ENCODE peak calls at places on chromosomes 4 and X, in ten cellular contexts. W is PC-3; I is MM.1S; Y is psoas muscle; A is CD8-positive, alpha-beta memory T cell; Q is lower lobe of right lung; M is H9; F is fibroblast of lung; O is stomach; Z is left lung. H is an unnamed sample. For H3K9me3 and H3K4me1, the result is how much of the 10 kb centered on the place peaks cover.

GRCh38 chrX:20265726-20266681 is 705 bp downstream of the RPS6KA3 start:
- DNase-seq in W (peak), I (peak), Y (peak), A (peak), Q (peak), M (peak), F (peak), O (no peak), Z (peak), H (peak)

GRCh38 chr4:124710911-124711310 is 1.6 kb downstream of the ANKRD50 start:
- DNase-seq in W (no peak), I (no peak), Y (no peak), A (no peak), Q (no peak), M (no peak), F (peak), O (peak), Z (no peak), H (no peak)

GRCh38 chr4:83114576-83114975 is at the start of gene PLAC8:
- DNase-seq in W (peak), I (peak), Y (no peak), A (peak), Q (no peak), M (no peak), F (peak), O (peak), Z (no peak), H (no peak)

GRCh38 chr4:38531126-38531737 is 132.8 kb upstream of the KLF3 start:
- DNase-seq in W (no peak), I (peak), Y (no peak), A (no peak), Q (no peak), M (no peak), F (peak), O (no peak), Z (no peak), H (no peak)

GRCh38 chr4:121655320-121656268 is 41.2 kb downstream of the ANXA5 start:
- DNase-seq in W (no peak), I (no peak), Y (no peak), A (no peak), Q (no peak), M (no peak), F (peak), O (no peak), Z (no peak), H (no peak)

GRCh38 chrX:83829874-83830273 is 31.1 kb upstream of the CYLC1 start:
- DNase-seq in W (no peak), I (no peak), Y (no peak), A (no peak), Q (no peak), M (no peak), F (no peak), O (no peak), Z (no peak), H (no peak)

GRCh38 chr4:111854494-111855087 is 290.7 kb upstream of the FAM241A start:
- DNase-seq in W (peak), I (peak), Y (no peak), A (no peak), Q (no peak), M (no peak), F (peak), O (no peak), Z (no peak), H (no peak)

GRCh38 chr4:141797966-141798365 is 161.6 kb downstream of the IL15 start:
- DNase-seq in W (peak), I (no peak), Y (no peak), A (no peak), Q (no peak), M (no peak), F (peak), O (no peak), Z (no peak), H (no peak)

GRCh38 chr4:42416017-42416416 is 18.7 kb downstream of the SHISA3 start:
- DNase-seq in W (no peak), I (no peak), Y (no peak), A (no peak), Q (no peak), M (no peak), F (no peak), O (no peak), Z (no peak), H (no peak)

GRCh38 chr4:72970756-72971155 is 98.8 kb downstream of the COX18 start:
- DNase-seq in W (no peak), I (no peak), Y (no peak), A (no peak), Q (no peak), M (no peak), F (peak), O (no peak), Z (no peak), H (no peak)

GRCh38 chr4:100189820-100190642 is at the start of gene DDIT4L:
- DNase-seq in W (no peak), I (no peak), Y (peak), A (no peak), Q (peak), M (peak), F (peak), O (peak), Z (no peak), H (peak)

GRCh38 chr4:141905751-141906150 is 269.4 kb downstream of the IL15 start:
- DNase-seq in W (peak), I (no peak), Y (no peak), A (no peak), Q (no peak), M (no peak), F (peak), O (no peak), Z (no peak), H (no peak)

GRCh38 chrX:20352935-20353336 is 86.2 kb upstream of the RPS6KA3 start:
- DNase-seq in W (no peak), I (no peak), Y (no peak), A (no peak), Q (no peak), M (no peak), F (no peak), O (no peak), Z (no peak), H (no peak)

GRCh38 chr4:152304220-152304619 is 231.7 kb downstream of the FBXW7 start:
- DNase-seq in W (peak), I (no peak), Y (no peak), A (no peak), Q (no peak), M (no peak), F (peak), O (no peak), Z (no peak), H (no peak)

GRCh38 chrX:130186645-130187044 is 14.9 kb downstream of the RAB33A start:
- DNase-seq in W (no peak), I (no peak), Y (no peak), A (no peak), Q (no peak), M (no peak), F (no peak), O (no peak), Z (no peak), H (no peak)

GRCh38 chr4:137543650-137544049 is 11.4 kb upstream of the PCDH18 start:
- DNase-seq in W (no peak), I (no peak), Y (no peak), A (no peak), Q (no peak), M (no peak), F (no peak), O (no peak), Z (no peak), H (no peak)

GRCh38 chr4:80306255-80306654 is 29.3 kb upstream of the CFAP299 start:
- DNase-seq in W (peak), I (no peak), Y (no peak), A (no peak), Q (no peak), M (no peak), F (peak), O (no peak), Z (no peak), H (no peak)

GRCh38 chrX:115266300-115266699 is 23.2 kb upstream of the LUZP4 start:
- DNase-seq in W (no peak), I (no peak), Y (no peak), A (no peak), Q (no peak), M (no peak), F (peak), O (no peak), Z (no peak), H (no peak)

GRCh38 chr4:56723201-56723605 is 42.1 kb upstream of the HOPX start:
- DNase-seq in W (peak), I (no peak), Y (no peak), A (no peak), Q (no peak), M (no peak), F (no peak), O (no peak), Z (no peak), H (no peak)

GRCh38 chr4:44150091-44150576 is 298.5 kb downstream of the KCTD8 start:
- DNase-seq in W (peak), I (no peak), Y (no peak), A (no peak), Q (no peak), M (no peak), F (peak), O (no peak), Z (no peak), H (no peak)

DNA sequence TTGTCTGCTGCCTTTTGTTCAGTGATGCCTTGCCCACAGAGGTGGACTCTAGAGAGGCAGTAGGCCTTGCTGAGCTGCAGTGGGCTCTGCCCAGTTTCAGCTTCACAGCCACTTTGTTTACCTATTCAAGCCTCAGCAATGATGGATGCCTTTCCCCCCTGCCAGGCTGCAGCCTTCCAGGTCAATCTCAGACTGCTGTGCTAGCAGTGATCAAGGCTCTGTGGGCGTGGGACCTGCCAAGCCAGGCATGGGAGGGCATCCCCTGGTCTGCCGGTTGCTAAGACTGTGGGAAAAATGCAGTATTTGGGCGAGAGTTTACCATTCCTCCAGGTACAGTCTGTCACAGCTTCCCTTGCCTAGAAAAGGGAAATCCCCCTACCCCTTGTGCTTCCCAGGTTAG is 175.2 kb upstream of the PBDC1 start:
- DNase-seq in W (no peak), I (no peak), Y (no peak), A (no peak), Q (no peak), M (no peak), F (no peak), O (no peak), Z (no peak), H (no peak)
- H3K9me3 ChIP-seq in W (under half), I (under half), Y (under half), A (under half), Q (under half), M (under half), F (under half), O (under half), Z (under half), H (under half)

DNA sequence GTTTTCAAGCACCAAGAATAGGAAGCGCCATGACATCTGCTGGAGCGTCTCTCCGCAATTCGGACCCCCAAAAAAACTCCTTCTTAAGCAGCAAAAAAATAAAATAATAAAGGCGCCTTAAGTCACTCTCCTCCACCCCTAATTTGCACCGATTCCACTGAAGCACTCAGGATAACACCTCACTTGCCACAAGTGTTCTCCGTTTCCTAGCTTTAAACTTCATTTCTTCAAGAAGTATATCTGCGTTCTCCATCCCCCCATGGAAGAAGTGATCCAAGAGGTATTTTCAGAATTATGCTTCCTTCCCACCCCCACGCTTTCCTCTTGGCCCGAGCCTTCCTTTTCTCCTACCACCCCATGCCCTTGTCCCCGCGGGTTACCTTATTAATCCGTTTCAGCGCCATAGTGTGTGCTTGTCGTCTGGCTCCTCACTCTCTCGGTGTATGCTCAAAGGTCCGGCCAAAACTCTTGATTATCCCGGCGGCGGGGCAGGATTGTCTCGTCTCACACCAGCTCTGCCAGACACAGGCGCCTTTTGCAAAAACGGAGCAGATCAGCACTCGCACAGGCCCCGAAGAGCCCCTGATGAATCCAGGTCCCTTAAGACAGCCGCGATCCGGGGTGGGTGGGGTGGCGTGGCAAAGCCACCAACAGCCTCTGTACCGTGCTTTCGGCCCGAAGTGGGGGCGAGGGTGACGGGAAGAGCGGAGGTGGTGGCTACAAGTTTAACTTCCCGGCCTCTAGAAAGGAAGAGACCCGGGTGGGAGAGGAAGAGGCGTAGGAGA is 1.1 kb downstream of the UBE2D3 start:
- DNase-seq in W (no peak), I (no peak), Y (no peak), A (no peak), Q (no peak), M (no peak), F (no peak), O (no peak), Z (no peak), H (no peak)
- H3K4me1 ChIP-seq in W (under half), I (under half), Y (under half), A (under half), Q (under half), M (under half), F (under half), O (under half), Z (half or more), H (under half)

GRCh38 chr4:71878388-71878787 is 94.5 kb upstream of the GC start:
- DNase-seq in W (no peak), I (no peak), Y (no peak), A (no peak), Q (no peak), M (no peak), F (no peak), O (no peak), Z (no peak), H (no peak)
- H3K9me3 ChIP-seq in W (under half), I (under half), Y (under half), A (under half), Q (under half), M (under half), F (under half), O (under half), Z (under half), H (under half)

GRCh38 chr4:40294339-40294738 is 40.8 kb upstream of the CHRNA9 start:
- DNase-seq in W (no peak), I (no peak), Y (no peak), A (no peak), Q (no peak), M (no peak), F (no peak), O (no peak), Z (no peak), H (no peak)

GRCh38 chr4:40292313-40292759 is 42.8 kb upstream of the CHRNA9 start:
- DNase-seq in W (peak), I (no peak), Y (no peak), A (no peak), Q (no peak), M (no peak), F (peak), O (no peak), Z (no peak), H (no peak)

GRCh38 chr4:40299704-40300336 is 35.3 kb upstream of the CHRNA9 start:
- DNase-seq in W (peak), I (no peak), Y (no peak), A (no peak), Q (no peak), M (no peak), F (no peak), O (peak), Z (no peak), H (no peak)

GRCh38 chr4:40299126-40299525 is 36.0 kb upstream of the CHRNA9 start:
- DNase-seq in W (no peak), I (no peak), Y (no peak), A (no peak), Q (no peak), M (no peak), F (no peak), O (no peak), Z (no peak), H (no peak)

DNA sequence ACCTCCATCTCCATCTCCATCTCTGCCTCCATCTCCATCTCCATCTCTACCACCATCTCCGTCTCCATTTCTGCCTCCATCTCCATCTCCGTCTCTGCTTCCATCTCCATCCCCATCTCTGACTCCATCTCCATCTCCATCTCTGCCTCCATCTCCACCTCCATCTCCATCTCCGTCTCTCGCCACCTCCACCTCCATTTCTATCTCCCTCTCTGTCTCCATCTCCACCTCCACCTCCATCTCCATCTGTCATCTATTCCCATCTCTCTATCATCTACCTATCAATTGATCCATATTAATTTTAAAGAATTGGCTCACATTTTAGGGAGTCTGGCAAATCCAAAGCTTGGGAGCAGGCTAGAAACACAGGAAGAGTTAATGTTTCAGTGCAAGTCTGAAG is 39.6 kb upstream of the CHRNA9 start:
- DNase-seq in W (no peak), I (no peak), Y (no peak), A (no peak), Q (no peak), M (no peak), F (no peak), O (no peak), Z (no peak), H (no peak)
- H3K4me1 ChIP-seq in W (under half), I (under half), Y (under half), A (under half), Q (under half), M (under half), F (under half), O (under half), Z (under half), H (under half)

GRCh38 chr4:14345356-14345775 is 656.9 kb upstream of the CPEB2 start:
- DNase-seq in W (peak), I (peak), Y (no peak), A (no peak), Q (no peak), M (no peak), F (peak), O (no peak), Z (no peak), H (no peak)

GRCh38 chr4:14348506-14348905 is 653.8 kb upstream of the CPEB2 start:
- DNase-seq in W (peak), I (no peak), Y (no peak), A (no peak), Q (no peak), M (no peak), F (peak), O (no peak), Z (no peak), H (no peak)
- H3K9me3 ChIP-seq in W (under half), I (under half), Y (under half), A (under half), Q (under half), M (under half), F (under half), O (under half), Z (under half), H (under half)

GRCh38 chrX:49225858-49226257 is 7.3 kb downstream of the CACNA1F start:
- DNase-seq in W (no peak), I (no peak), Y (no peak), A (no peak), Q (no peak), M (no peak), F (no peak), O (no peak), Z (no peak), H (no peak)
- H3K4me1 ChIP-seq in W (under half), I (under half), Y (under half), A (under half), Q (under half), M (under half), F (under half), O (under half), Z (under half), H (under half)

GRCh38 chr4:1252928-1253492 is 4.1 kb upstream of the CTBP1 start:
- DNase-seq in W (no peak), I (no peak), Y (no peak), A (no peak), Q (no peak), M (no peak), F (no peak), O (no peak), Z (no peak), H (no peak)

GRCh38 chr4:1250527-1250812 is 1.5 kb upstream of the CTBP1 start:
- DNase-seq in W (no peak), I (no peak), Y (no peak), A (no peak), Q (no peak), M (no peak), F (no peak), O (no peak), Z (no peak), H (peak)

GRCh38 chr4:1250921-1251772 is 2.2 kb upstream of the CTBP1 start:
- DNase-seq in W (no peak), I (no peak), Y (peak), A (no peak), Q (peak), M (no peak), F (no peak), O (no peak), Z (no peak), H (no peak)

GRCh38 chr4:1249731-1250526 is 999 bp upstream of the CTBP1 start:
- DNase-seq in W (peak), I (peak), Y (peak), A (peak), Q (peak), M (peak), F (peak), O (no peak), Z (peak), H (peak)

DNA sequence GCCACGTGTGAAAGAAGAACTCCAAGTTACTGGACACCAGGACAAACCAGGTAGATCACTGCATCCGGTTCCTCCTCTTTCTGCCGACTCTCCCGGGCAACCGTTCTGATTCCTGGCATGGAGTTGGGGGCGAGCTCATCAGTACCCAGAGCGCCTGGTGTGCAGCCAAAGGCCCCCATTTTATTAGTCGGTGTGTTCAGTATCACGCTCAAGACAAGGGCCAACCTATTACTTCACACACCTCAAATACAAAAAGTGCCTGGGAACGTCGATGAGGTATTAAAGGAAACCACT is 2.8 kb upstream of the CTBP1 start:
- DNase-seq in W (no peak), I (no peak), Y (peak), A (no peak), Q (no peak), M (no peak), F (no peak), O (no peak), Z (no peak), H (no peak)
- H3K9me3 ChIP-seq in W (under half), I (under half), Y (under half), A (under half), Q (under half), M (under half), F (under half), O (under half), Z (under half), H (under half)

GRCh38 chrX:17679820-17680219 is 57.5 kb upstream of the SCML1 start:
- DNase-seq in W (no peak), I (no peak), Y (no peak), A (no peak), Q (no peak), M (no peak), F (no peak), O (no peak), Z (no peak), H (no peak)
- H3K4me1 ChIP-seq in W (under half), I (under half), Y (under half), A (under half), Q (under half), M (under half), F (under half), O (under half), Z (under half), H (under half)

DNA sequence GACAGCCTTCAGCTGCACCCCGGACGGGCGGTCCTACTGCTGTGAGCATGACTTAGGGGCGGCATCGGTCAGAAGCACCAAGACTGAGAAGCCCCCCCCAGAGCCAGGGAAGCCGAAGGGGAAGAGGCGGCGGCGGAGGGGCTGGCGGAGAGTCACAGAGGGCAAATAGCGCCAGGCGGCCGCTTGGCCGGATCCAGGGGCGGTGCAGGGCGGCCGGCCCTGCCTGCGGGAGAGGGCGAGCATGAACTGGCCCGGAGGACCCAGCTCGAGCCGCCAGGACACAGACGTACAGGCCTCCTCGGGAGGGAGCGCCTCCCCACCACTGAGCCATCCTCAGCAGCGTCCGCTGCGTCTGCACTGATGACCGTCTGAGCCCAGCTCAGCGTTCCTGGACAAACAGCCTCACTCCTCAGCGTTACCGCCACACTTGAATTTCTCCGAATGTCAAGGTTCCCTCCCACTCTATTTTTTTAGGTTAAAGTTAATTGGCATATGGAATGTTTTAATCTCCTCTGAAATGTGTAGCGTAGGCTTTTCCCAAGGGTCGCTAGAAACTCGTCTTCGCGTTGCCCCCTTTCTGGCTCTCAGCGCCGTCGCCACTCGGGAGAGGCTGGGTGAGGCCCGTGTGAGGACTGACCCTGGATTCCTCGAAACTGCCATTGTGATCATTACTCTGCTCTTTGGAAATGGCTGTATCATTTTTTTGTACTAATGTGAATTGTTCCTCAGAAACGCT is 29.9 kb downstream of the NELFA start:
- DNase-seq in W (no peak), I (no peak), Y (peak), A (no peak), Q (no peak), M (peak), F (no peak), O (no peak), Z (no peak), H (no peak)
- H3K9me3 ChIP-seq in W (under half), I (under half), Y (under half), A (under half), Q (under half), M (under half), F (under half), O (under half), Z (under half), H (under half)